ENCODE peak calls at places on chromosomes 11 and 22, in nine cellular contexts. One of them, this sample, is unnamed.

GRCh38 chr11:31821235-31821764 is 10.2 kb upstream of the PAX6 start:
- DNase-seq in A549: no peak
- DNase-seq in H1: no peak
- DNase-seq in breast epithelium: no peak
- DNase-seq in HCT116: no peak
- DNase-seq in uterus: no peak
- DNase-seq in NB4: no peak
- DNase-seq in right lobe of liver: no peak
- DNase-seq in GM12878: no peak
- DNase-seq in this sample: no peak

GRCh38 chr11:125075900-125076317 is 12.8 kb downstream of the SLC37A2 start:
- DNase-seq in A549: no peak
- DNase-seq in H1: peak
- DNase-seq in breast epithelium: no peak
- DNase-seq in HCT116: no peak
- DNase-seq in uterus: no peak
- DNase-seq in NB4: no peak
- DNase-seq in right lobe of liver: no peak
- DNase-seq in GM12878: no peak
- DNase-seq in this sample: peak

GRCh38 chr22:25966448-25966913 is 202.8 kb upstream of the SEZ6L start:
- DNase-seq in A549: no peak
- DNase-seq in H1: no peak
- DNase-seq in breast epithelium: no peak
- DNase-seq in HCT116: no peak
- DNase-seq in uterus: no peak
- DNase-seq in NB4: peak
- DNase-seq in right lobe of liver: no peak
- DNase-seq in GM12878: peak
- DNase-seq in this sample: no peak

GRCh38 chr22:50705219-50705691 is 32.6 kb downstream of the SHANK3 start:
- DNase-seq in A549: no peak
- DNase-seq in H1: peak
- DNase-seq in breast epithelium: no peak
- DNase-seq in HCT116: no peak
- DNase-seq in uterus: no peak
- DNase-seq in NB4: peak
- DNase-seq in right lobe of liver: peak
- DNase-seq in GM12878: no peak
- DNase-seq in this sample: no peak

GRCh38 chr11:66326261-66327111 is 9.6 kb upstream of the CD248 start:
- DNase-seq in A549: no peak
- DNase-seq in H1: peak
- DNase-seq in breast epithelium: no peak
- DNase-seq in HCT116: no peak
- DNase-seq in uterus: peak
- DNase-seq in NB4: peak
- DNase-seq in right lobe of liver: no peak
- DNase-seq in GM12878: no peak
- DNase-seq in this sample: no peak

GRCh38 chr22:40512426-40513136 is 123.9 kb downstream of the MRTFA start:
- DNase-seq in A549: peak
- DNase-seq in H1: no peak
- DNase-seq in breast epithelium: peak
- DNase-seq in HCT116: no peak
- DNase-seq in uterus: no peak
- DNase-seq in NB4: no peak
- DNase-seq in right lobe of liver: no peak
- DNase-seq in GM12878: no peak
- DNase-seq in this sample: no peak

GRCh38 chr22:48889887-48890692 is 937.6 kb downstream of the BRD1 start:
- DNase-seq in A549: no peak
- DNase-seq in H1: no peak
- DNase-seq in breast epithelium: no peak
- DNase-seq in HCT116: no peak
- DNase-seq in uterus: no peak
- DNase-seq in NB4: no peak
- DNase-seq in right lobe of liver: peak
- DNase-seq in GM12878: no peak
- DNase-seq in this sample: peak

GRCh38 chr11:62923634-62924411 is 2.7 kb upstream of the CHRM1 start:
- DNase-seq in A549: no peak
- DNase-seq in H1: peak
- DNase-seq in breast epithelium: no peak
- DNase-seq in HCT116: no peak
- DNase-seq in uterus: no peak
- DNase-seq in NB4: no peak
- DNase-seq in right lobe of liver: no peak
- DNase-seq in GM12878: peak
- DNase-seq in this sample: no peak

GRCh38 chr22:25546751-25547150 is 17.7 kb upstream of the GRK3 start:
- DNase-seq in A549: no peak
- DNase-seq in H1: no peak
- DNase-seq in breast epithelium: no peak
- DNase-seq in HCT116: peak
- DNase-seq in uterus: no peak
- DNase-seq in NB4: peak
- DNase-seq in right lobe of liver: no peak
- DNase-seq in GM12878: no peak
- DNase-seq in this sample: no peak

GRCh38 chr22:48888466-48889208 is 939.0 kb downstream of the BRD1 start:
- DNase-seq in A549: no peak
- DNase-seq in H1: no peak
- DNase-seq in breast epithelium: no peak
- DNase-seq in HCT116: no peak
- DNase-seq in uterus: no peak
- DNase-seq in NB4: no peak
- DNase-seq in right lobe of liver: no peak
- DNase-seq in GM12878: no peak
- DNase-seq in this sample: no peak

GRCh38 chr22:50253941-50254340 is 2.9 kb upstream of the HDAC10 start:
- DNase-seq in A549: no peak
- DNase-seq in H1: no peak
- DNase-seq in breast epithelium: no peak
- DNase-seq in HCT116: no peak
- DNase-seq in uterus: no peak
- DNase-seq in NB4: no peak
- DNase-seq in right lobe of liver: no peak
- DNase-seq in GM12878: no peak
- DNase-seq in this sample: no peak

GRCh38 chr22:44861245-44861644 is 108.9 kb downstream of the ARHGAP8 start:
- DNase-seq in A549: no peak
- DNase-seq in H1: no peak
- DNase-seq in breast epithelium: no peak
- DNase-seq in HCT116: no peak
- DNase-seq in uterus: no peak
- DNase-seq in NB4: no peak
- DNase-seq in right lobe of liver: no peak
- DNase-seq in GM12878: no peak
- DNase-seq in this sample: no peak

GRCh38 chr11:32002311-32002710 is 88.6 kb upstream of the RCN1 start:
- DNase-seq in A549: no peak
- DNase-seq in H1: no peak
- DNase-seq in breast epithelium: no peak
- DNase-seq in HCT116: no peak
- DNase-seq in uterus: no peak
- DNase-seq in NB4: no peak
- DNase-seq in right lobe of liver: no peak
- DNase-seq in GM12878: no peak
- DNase-seq in this sample: no peak

GRCh38 chr11:36774603-36775002 is 176.6 kb upstream of the RAG2 start:
- DNase-seq in A549: no peak
- DNase-seq in H1: no peak
- DNase-seq in breast epithelium: no peak
- DNase-seq in HCT116: no peak
- DNase-seq in uterus: no peak
- DNase-seq in NB4: no peak
- DNase-seq in right lobe of liver: no peak
- DNase-seq in GM12878: no peak
- DNase-seq in this sample: no peak

GRCh38 chr22:49238181-49239141 is 589.2 kb downstream of the BRD1 start:
- DNase-seq in A549: no peak
- DNase-seq in H1: peak
- DNase-seq in breast epithelium: no peak
- DNase-seq in HCT116: no peak
- DNase-seq in uterus: peak
- DNase-seq in NB4: no peak
- DNase-seq in right lobe of liver: peak
- DNase-seq in GM12878: no peak
- DNase-seq in this sample: peak

GRCh38 chr22:46074771-46075551 is 75.4 kb upstream of the PPARA start:
- DNase-seq in A549: no peak
- DNase-seq in H1: no peak
- DNase-seq in breast epithelium: no peak
- DNase-seq in HCT116: no peak
- DNase-seq in uterus: peak
- DNase-seq in NB4: no peak
- DNase-seq in right lobe of liver: peak
- DNase-seq in GM12878: no peak
- DNase-seq in this sample: no peak
- H3K4me3 ChIP-seq in A549: peak
- H3K4me3 ChIP-seq in H1: no peak
- H3K4me3 ChIP-seq in breast epithelium: peak
- H3K4me3 ChIP-seq in HCT116: peak
- H3K4me3 ChIP-seq in uterus: peak
- H3K4me3 ChIP-seq in NB4: no peak
- H3K4me3 ChIP-seq in right lobe of liver: peak
- H3K4me3 ChIP-seq in GM12878: no peak
- H3K4me3 ChIP-seq in this sample: peak

GRCh38 chr11:1381793-1382425 is 7.8 kb upstream of the BRSK2 start:
- DNase-seq in A549: no peak
- DNase-seq in H1: no peak
- DNase-seq in breast epithelium: no peak
- DNase-seq in HCT116: no peak
- DNase-seq in uterus: no peak
- DNase-seq in NB4: no peak
- DNase-seq in right lobe of liver: no peak
- DNase-seq in GM12878: no peak
- DNase-seq in this sample: no peak

GRCh38 chr11:1384206-1384965 is 5.3 kb upstream of the BRSK2 start:
- DNase-seq in A549: no peak
- DNase-seq in H1: no peak
- DNase-seq in breast epithelium: no peak
- DNase-seq in HCT116: no peak
- DNase-seq in uterus: no peak
- DNase-seq in NB4: no peak
- DNase-seq in right lobe of liver: no peak
- DNase-seq in GM12878: peak
- DNase-seq in this sample: no peak

GRCh38 chr11:1382429-1382828 is 7.3 kb upstream of the BRSK2 start:
- DNase-seq in A549: no peak
- DNase-seq in H1: no peak
- DNase-seq in breast epithelium: no peak
- DNase-seq in HCT116: no peak
- DNase-seq in uterus: no peak
- DNase-seq in NB4: no peak
- DNase-seq in right lobe of liver: no peak
- DNase-seq in GM12878: no peak
- DNase-seq in this sample: no peak

GRCh38 chr11:1387521-1387920 is 2.2 kb upstream of the BRSK2 start:
- DNase-seq in A549: no peak
- DNase-seq in H1: no peak
- DNase-seq in breast epithelium: no peak
- DNase-seq in HCT116: no peak
- DNase-seq in uterus: no peak
- DNase-seq in NB4: no peak
- DNase-seq in right lobe of liver: no peak
- DNase-seq in GM12878: no peak
- DNase-seq in this sample: no peak

GRCh38 chr11:1382831-1383607 is 6.7 kb upstream of the BRSK2 start:
- DNase-seq in A549: peak
- DNase-seq in H1: peak
- DNase-seq in breast epithelium: peak
- DNase-seq in HCT116: peak
- DNase-seq in uterus: peak
- DNase-seq in NB4: peak
- DNase-seq in right lobe of liver: peak
- DNase-seq in GM12878: peak
- DNase-seq in this sample: peak
- TF ChIP-seq POLR2A in A549: peak
- TF ChIP-seq POLR2A in H1: no peak
- TF ChIP-seq POLR2A in breast epithelium: no peak
- TF ChIP-seq POLR2A in HCT116: peak
- TF ChIP-seq POLR2A in uterus: no peak
- TF ChIP-seq POLR2A in NB4: no peak
- TF ChIP-seq POLR2A in right lobe of liver: no peak
- TF ChIP-seq POLR2A in GM12878: peak
- TF ChIP-seq POLR2A in this sample: no peak

GRCh38 chr11:73168925-73169579 is 26.9 kb upstream of the FCHSD2 start:
- DNase-seq in A549: no peak
- DNase-seq in H1: no peak
- DNase-seq in breast epithelium: no peak
- DNase-seq in HCT116: no peak
- DNase-seq in uterus: no peak
- DNase-seq in NB4: no peak
- DNase-seq in right lobe of liver: no peak
- DNase-seq in GM12878: no peak
- DNase-seq in this sample: no peak
- TF ChIP-seq CTCF in A549: no peak
- TF ChIP-seq CTCF in H1: no peak
- TF ChIP-seq CTCF in breast epithelium: no peak
- TF ChIP-seq CTCF in HCT116: no peak
- TF ChIP-seq CTCF in uterus: no peak
- TF ChIP-seq CTCF in NB4: no peak
- TF ChIP-seq CTCF in right lobe of liver: no peak
- TF ChIP-seq CTCF in GM12878: no peak
- TF ChIP-seq CTCF in this sample: no peak

GRCh38 chr11:68691402-68691784 is 7.0 kb downstream of the GAL start:
- DNase-seq in A549: no peak
- DNase-seq in H1: no peak
- DNase-seq in breast epithelium: no peak
- DNase-seq in HCT116: no peak
- DNase-seq in uterus: no peak
- DNase-seq in NB4: no peak
- DNase-seq in right lobe of liver: no peak
- DNase-seq in GM12878: no peak
- DNase-seq in this sample: no peak

GRCh38 chr11:68689737-68690625 is 5.6 kb downstream of the GAL start:
- DNase-seq in A549: no peak
- DNase-seq in H1: peak
- DNase-seq in breast epithelium: no peak
- DNase-seq in HCT116: no peak
- DNase-seq in uterus: no peak
- DNase-seq in NB4: no peak
- DNase-seq in right lobe of liver: peak
- DNase-seq in GM12878: no peak
- DNase-seq in this sample: no peak

GRCh38 chr11:68692115-68692514 is 7.8 kb downstream of the GAL start:
- DNase-seq in A549: no peak
- DNase-seq in H1: no peak
- DNase-seq in breast epithelium: no peak
- DNase-seq in HCT116: no peak
- DNase-seq in uterus: no peak
- DNase-seq in NB4: no peak
- DNase-seq in right lobe of liver: no peak
- DNase-seq in GM12878: no peak
- DNase-seq in this sample: no peak

GRCh38 chr11:68688881-68689280 is 4.5 kb downstream of the GAL start:
- DNase-seq in A549: no peak
- DNase-seq in H1: peak
- DNase-seq in breast epithelium: no peak
- DNase-seq in HCT116: no peak
- DNase-seq in uterus: no peak
- DNase-seq in NB4: no peak
- DNase-seq in right lobe of liver: peak
- DNase-seq in GM12878: no peak
- DNase-seq in this sample: no peak

GRCh38 chr11:68690671-68691401 is 6.5 kb downstream of the GAL start:
- DNase-seq in A549: no peak
- DNase-seq in H1: peak
- DNase-seq in breast epithelium: no peak
- DNase-seq in HCT116: no peak
- DNase-seq in uterus: no peak
- DNase-seq in NB4: no peak
- DNase-seq in right lobe of liver: no peak
- DNase-seq in GM12878: no peak
- DNase-seq in this sample: no peak
- H3K4me3 ChIP-seq in A549: no peak
- H3K4me3 ChIP-seq in H1: no peak
- H3K4me3 ChIP-seq in breast epithelium: no peak
- H3K4me3 ChIP-seq in HCT116: no peak
- H3K4me3 ChIP-seq in uterus: no peak
- H3K4me3 ChIP-seq in NB4: no peak
- H3K4me3 ChIP-seq in right lobe of liver: no peak
- H3K4me3 ChIP-seq in GM12878: no peak
- H3K4me3 ChIP-seq in this sample: no peak